ENCODE peak calls at places on chromosomes 5 and 9, in six cellular contexts. I is BE2C, P is natural killer cell, U is fibroblast of lung, D is HFFc6, H is MCF 10A. J is an unnamed sample.

GRCh38 chr5:145834917-145835838 is at the start of gene PRELID2:
- DNase-seq in I (peak; percentile 94), H (peak; percentile 94), P (no peak), U (peak; percentile 88), D (peak; percentile 82), J (peak; percentile 92)

GRCh38 chr5:95858023-95858461 is 35.5 kb upstream of the GLRX start:
- DNase-seq in H (peak; percentile 54), I (no peak), P (no peak), D (peak; percentile 76), U (peak; percentile 98), J (no peak)

GRCh38 chr9:114121445-114122151 is 22.5 kb upstream of the KIF12 start:
- DNase-seq in P (no peak), D (no peak), I (no peak), H (no peak), U (no peak), J (peak; percentile 25)

GRCh38 chr5:177982072-177982727 is 13.8 kb downstream of the PROP1 start:
- DNase-seq in I (no peak), P (no peak), D (no peak), H (peak; percentile 58), U (no peak), J (peak; percentile 28)

GRCh38 chr9:104232781-104233341 is 138.8 kb downstream of the SMC2 start:
- DNase-seq in P (no peak), H (peak; percentile 16), U (peak; percentile 22), I (no peak), D (no peak), J (no peak)

GRCh38 chr9:98333703-98334582 is 78.5 kb upstream of the TBC1D2 start:
- DNase-seq in P (no peak), D (peak; percentile 65), H (peak; percentile 90), I (no peak), U (peak; percentile 81), J (no peak)

GRCh38 chr9:88694625-88695024 is 159.6 kb downstream of the NXNL2 start:
- DNase-seq in I (no peak), U (peak; percentile 81), D (peak; percentile 42), P (no peak), H (no peak), J (no peak)

GRCh38 chr5:62082370-62082778 is 223.6 kb upstream of the KIF2A start:
- DNase-seq in D (peak; percentile 71), H (peak; percentile 70), I (no peak), U (peak; percentile 76), P (no peak), J (no peak)

GRCh38 chr9:134989206-134990065 is 71.7 kb upstream of the FCN1 start:
- DNase-seq in D (no peak), I (no peak), H (no peak), U (no peak), P (no peak), J (no peak)

GRCh38 chr9:126061575-126061974 is 265.1 kb upstream of the MVB12B start:
- DNase-seq in H (no peak), D (no peak), U (no peak), P (no peak), I (no peak), J (no peak)

GRCh38 chr9:129455151-129455995 is 165.5 kb downstream of the C9orf50 start:
- DNase-seq in I (peak; percentile 39), P (no peak), H (no peak), D (peak; percentile 52), U (no peak), J (no peak)

GRCh38 chr5:62017092-62017491 is 288.9 kb upstream of the KIF2A start:
- DNase-seq in H (peak; percentile 53), D (no peak), U (no peak), I (no peak), P (no peak), J (no peak)

GRCh38 chr5:151017897-151018296 is 2.5 kb upstream of the GPX3 start:
- DNase-seq in D (no peak), H (no peak), U (no peak), I (no peak), P (no peak), J (no peak)

GRCh38 chr9:36738318-36738975 is 165.8 kb downstream of the MELK start:
- DNase-seq in I (no peak), P (no peak), H (peak; percentile 61), D (peak; percentile 46), U (peak; percentile 52), J (no peak)

GRCh38 chr9:32069169-32069813 is 315.2 kb upstream of the ACO1 start:
- DNase-seq in H (peak; percentile 28), P (no peak), I (no peak), U (no peak), D (no peak), J (no peak)
- TF ChIP-seq CTCF in H (peak; percentile 38), P (no peak), I (peak; percentile 37), U (no peak), D (peak; percentile 39), J (peak; percentile 33)

GRCh38 chr5:147856801-147857200 is 21.7 kb upstream of the SCGB3A2 start:
- DNase-seq in U (no peak), H (no peak), D (no peak), I (no peak), P (no peak), J (no peak)

GRCh38 chr5:147854894-147855773 is 23.4 kb upstream of the SCGB3A2 start:
- DNase-seq in H (no peak), P (no peak), D (no peak), U (no peak), I (no peak), J (no peak)

GRCh38 chr5:147858520-147858919 is 20.0 kb upstream of the SCGB3A2 start:
- DNase-seq in I (no peak), P (no peak), H (no peak), D (no peak), U (no peak), J (no peak)

GRCh38 chr5:147855774-147856069 is 22.8 kb upstream of the SCGB3A2 start:
- DNase-seq in I (no peak), U (no peak), H (no peak), D (no peak), P (no peak), J (no peak)

DNA sequence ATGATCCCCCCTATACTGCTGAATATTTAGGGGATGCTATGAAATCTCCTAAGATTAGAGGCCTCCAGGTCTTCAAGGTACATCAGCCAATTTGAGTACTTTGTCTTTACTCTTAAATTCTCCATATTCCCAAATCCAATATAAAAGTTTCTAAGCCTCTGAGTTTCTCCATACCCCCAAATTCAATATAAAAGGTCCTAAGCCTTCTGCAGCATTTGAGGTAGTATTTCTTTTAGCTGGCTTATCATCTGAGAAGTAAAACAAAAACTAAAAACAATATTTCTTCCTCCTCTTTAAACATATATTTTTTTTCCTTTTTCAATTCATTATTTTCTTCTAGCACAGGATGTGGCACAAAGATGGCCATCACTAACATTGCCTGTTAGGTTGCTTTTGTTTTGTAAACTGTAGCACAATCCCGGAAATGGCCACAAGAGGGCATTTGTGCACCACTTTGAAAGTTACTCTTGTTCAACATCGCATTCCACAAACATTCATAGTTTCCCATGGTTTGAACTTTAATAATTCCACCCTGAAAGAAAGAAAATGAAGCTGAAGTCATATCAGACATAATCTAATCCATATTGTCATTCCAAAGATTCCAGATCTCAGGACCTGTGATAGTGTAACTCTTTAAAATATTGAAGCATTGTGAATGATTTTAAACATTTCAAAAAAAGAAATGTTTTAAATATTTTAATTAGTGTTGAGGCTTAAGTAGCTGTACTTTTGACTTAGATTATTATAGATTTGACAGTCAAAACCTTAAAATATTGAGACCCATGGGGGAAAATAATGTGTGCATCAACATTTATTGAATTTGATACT is 21.0 kb upstream of the SCGB3A2 start:
- DNase-seq in U (peak; percentile 52), P (peak; percentile 30), I (peak; percentile 55), H (peak; percentile 80), D (peak; percentile 56), J (peak; percentile 73)
- TF ChIP-seq CTCF in U (peak; percentile 87), P (peak; percentile 86), I (peak; percentile 94), H (peak; percentile 76), D (peak; percentile 89), J (peak; percentile 86)

GRCh38 chr5:52989781-52990530 is 804 bp downstream of the ITGA2 start:
- DNase-seq in I (peak; percentile 24), H (peak; percentile 56), P (no peak), D (peak; percentile 63), U (peak; percentile 59), J (peak; percentile 39)
- TF ChIP-seq CTCF in I (no peak), H (peak; percentile 42), P (no peak), D (peak; percentile 39), U (peak; percentile 50), J (no peak)

DNA sequence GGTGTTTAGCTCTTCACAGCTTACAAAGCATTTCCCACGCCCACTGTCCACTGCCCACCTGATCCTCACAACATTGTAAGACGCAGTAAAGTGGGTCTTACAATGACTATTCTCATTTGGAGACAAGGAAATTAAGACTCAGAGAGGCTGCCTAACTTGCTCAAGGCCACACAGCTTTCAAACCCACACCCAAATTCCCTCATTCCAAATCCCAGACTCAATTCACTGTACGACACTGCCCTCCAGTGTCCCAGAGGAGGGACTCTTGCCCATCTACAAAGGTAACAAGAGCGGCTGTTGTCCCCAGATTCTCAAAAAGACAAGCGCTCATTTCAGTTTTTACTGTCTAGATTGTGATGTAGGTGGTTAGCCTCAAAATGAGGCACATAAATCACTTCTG is 184.6 kb downstream of the ACTL7B start:
- DNase-seq in P (no peak), H (peak; percentile 64), U (peak; percentile 9), I (no peak), D (no peak), J (peak; percentile 6)
- TF ChIP-seq CTCF in P (no peak), H (peak; percentile 86), U (peak; percentile 33), I (peak; percentile 16), D (peak; percentile 28), J (peak; percentile 11)

GRCh38 chr5:66722653-66723052 is 126.5 kb downstream of the MAST4 start:
- DNase-seq in H (no peak), U (no peak), I (no peak), D (no peak), P (no peak), J (no peak)

GRCh38 chr5:66727630-66728029 is 131.4 kb downstream of the MAST4 start:
- DNase-seq in I (no peak), P (no peak), U (no peak), H (no peak), D (no peak), J (no peak)

GRCh38 chr5:66724336-66724735 is 128.1 kb downstream of the MAST4 start:
- DNase-seq in H (peak; percentile 11), I (no peak), P (no peak), D (no peak), U (no peak), J (no peak)

GRCh38 chr5:66720776-66721175 is 124.6 kb downstream of the MAST4 start:
- DNase-seq in I (no peak), P (no peak), D (no peak), U (no peak), H (no peak), J (no peak)

DNA sequence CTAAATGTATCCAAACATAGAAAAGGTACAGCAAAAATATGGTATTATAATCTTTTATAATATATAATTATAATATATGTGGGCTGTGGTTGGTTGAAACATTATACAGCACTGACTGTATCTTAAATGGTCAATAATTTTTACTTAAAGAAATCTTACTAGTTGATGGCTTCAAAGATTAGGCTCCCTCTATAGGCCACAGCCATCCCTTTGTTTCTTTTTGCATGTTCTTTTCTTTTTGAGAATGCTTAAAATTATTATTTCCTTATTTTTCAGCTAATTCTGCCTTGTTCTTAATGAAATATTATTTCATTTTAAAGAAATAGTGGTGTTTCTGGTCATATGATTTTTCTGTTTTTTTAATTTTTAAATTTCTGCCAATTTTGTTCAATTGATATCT is 128.5 kb downstream of the MAST4 start:
- DNase-seq in H (no peak), P (no peak), D (no peak), U (no peak), I (no peak), J (no peak)
- TF ChIP-seq CTCF in H (no peak), P (no peak), D (peak; percentile 52), U (peak; percentile 52), I (peak; percentile 28), J (peak; percentile 9)

J was measured in nephron progenitor cell.